ENCODE peak calls at places on chromosomes 12 and 14, in seven cellular contexts. One of them, this sample, is unnamed.

GRCh38 chr12:21276826-21277225 is 57.9 kb downstream of the SLCO1A2 start:
- DNase-seq in GM12865: no peak
- DNase-seq in choroid plexus epithelial cell: no peak
- DNase-seq in astrocyte of the cerebellum: no peak
- DNase-seq in fibroblast of the aortic adventitia: no peak
- DNase-seq in IMR-90: no peak
- DNase-seq in foreskin fibroblast: no peak
- DNase-seq in this sample: no peak

GRCh38 chr12:121223947-121224285 is 14.0 kb downstream of the P2RX4 start:
- DNase-seq in GM12865: no peak
- DNase-seq in choroid plexus epithelial cell: no peak
- DNase-seq in astrocyte of the cerebellum: no peak
- DNase-seq in fibroblast of the aortic adventitia: no peak
- DNase-seq in IMR-90: no peak
- DNase-seq in foreskin fibroblast: no peak
- DNase-seq in this sample: no peak

GRCh38 chr12:109466305-109466704 is 10.8 kb downstream of the KCTD10 start:
- DNase-seq in GM12865: no peak
- DNase-seq in choroid plexus epithelial cell: no peak
- DNase-seq in astrocyte of the cerebellum: no peak
- DNase-seq in fibroblast of the aortic adventitia: no peak
- DNase-seq in IMR-90: no peak
- DNase-seq in foreskin fibroblast: no peak
- DNase-seq in this sample: no peak

GRCh38 chr12:74111688-74112360 is 425.8 kb upstream of the ATXN7L3B start:
- DNase-seq in GM12865: peak; percentile 41
- DNase-seq in choroid plexus epithelial cell: peak; percentile 33
- DNase-seq in astrocyte of the cerebellum: no peak
- DNase-seq in fibroblast of the aortic adventitia: no peak
- DNase-seq in IMR-90: no peak
- DNase-seq in foreskin fibroblast: no peak
- DNase-seq in this sample: no peak

GRCh38 chr14:70976591-70976990 is 69.3 kb downstream of the PCNX1 start:
- DNase-seq in GM12865: no peak
- DNase-seq in choroid plexus epithelial cell: no peak
- DNase-seq in astrocyte of the cerebellum: no peak
- DNase-seq in fibroblast of the aortic adventitia: no peak
- DNase-seq in IMR-90: no peak
- DNase-seq in foreskin fibroblast: no peak
- DNase-seq in this sample: no peak

GRCh38 chr14:52348796-52349195 is 34.7 kb downstream of the PTGER2 start:
- DNase-seq in GM12865: no peak
- DNase-seq in choroid plexus epithelial cell: peak; percentile 80
- DNase-seq in astrocyte of the cerebellum: no peak
- DNase-seq in fibroblast of the aortic adventitia: peak; percentile 59
- DNase-seq in IMR-90: peak; percentile 87
- DNase-seq in foreskin fibroblast: peak; percentile 76
- DNase-seq in this sample: no peak

GRCh38 chr14:99241314-99242035 is 30.5 kb downstream of the BCL11B start:
- DNase-seq in GM12865: no peak
- DNase-seq in choroid plexus epithelial cell: no peak
- DNase-seq in astrocyte of the cerebellum: no peak
- DNase-seq in fibroblast of the aortic adventitia: no peak
- DNase-seq in IMR-90: no peak
- DNase-seq in foreskin fibroblast: no peak
- DNase-seq in this sample: no peak

GRCh38 chr14:52706286-52706685 is 714 bp upstream of the PSMC6 start:
- DNase-seq in GM12865: peak; percentile 38
- DNase-seq in choroid plexus epithelial cell: peak; percentile 52
- DNase-seq in astrocyte of the cerebellum: no peak
- DNase-seq in fibroblast of the aortic adventitia: no peak
- DNase-seq in IMR-90: peak; percentile 10
- DNase-seq in foreskin fibroblast: peak; percentile 24
- DNase-seq in this sample: no peak

GRCh38 chr12:86445361-86445760 is 189.2 kb upstream of the MGAT4C start:
- DNase-seq in GM12865: no peak
- DNase-seq in choroid plexus epithelial cell: no peak
- DNase-seq in astrocyte of the cerebellum: no peak
- DNase-seq in fibroblast of the aortic adventitia: no peak
- DNase-seq in IMR-90: peak; percentile 0
- DNase-seq in foreskin fibroblast: no peak
- DNase-seq in this sample: no peak

GRCh38 chr14:96747006-96747405 is 50.2 kb upstream of the VRK1 start:
- DNase-seq in GM12865: no peak
- DNase-seq in choroid plexus epithelial cell: no peak
- DNase-seq in astrocyte of the cerebellum: no peak
- DNase-seq in fibroblast of the aortic adventitia: no peak
- DNase-seq in IMR-90: no peak
- DNase-seq in foreskin fibroblast: no peak
- DNase-seq in this sample: no peak

GRCh38 chr12:106957617-106958016 is 1.9 kb downstream of the TMEM263 start:
- DNase-seq in GM12865: no peak
- DNase-seq in choroid plexus epithelial cell: no peak
- DNase-seq in astrocyte of the cerebellum: no peak
- DNase-seq in fibroblast of the aortic adventitia: peak; percentile 13
- DNase-seq in IMR-90: no peak
- DNase-seq in foreskin fibroblast: no peak
- DNase-seq in this sample: no peak

GRCh38 chr14:37550511-37550910 is 44.5 kb downstream of the FOXA1 start:
- DNase-seq in GM12865: no peak
- DNase-seq in choroid plexus epithelial cell: peak; percentile 81
- DNase-seq in astrocyte of the cerebellum: peak; percentile 74
- DNase-seq in fibroblast of the aortic adventitia: peak; percentile 70
- DNase-seq in IMR-90: peak; percentile 88
- DNase-seq in foreskin fibroblast: peak; percentile 26
- DNase-seq in this sample: no peak
- H3K4me3 ChIP-seq in GM12865: no peak overlapping the region
- H3K4me3 ChIP-seq in choroid plexus epithelial cell: no peak overlapping the region
- H3K4me3 ChIP-seq in astrocyte of the cerebellum: no peak overlapping the region
- H3K4me3 ChIP-seq in fibroblast of the aortic adventitia: no peak overlapping the region
- H3K4me3 ChIP-seq in IMR-90: no peak overlapping the region
- H3K4me3 ChIP-seq in foreskin fibroblast: no peak overlapping the region
- H3K4me3 ChIP-seq in this sample: no peak overlapping the region

GRCh38 chr12:102740157-102741032 is 176.6 kb downstream of the PAH start:
- DNase-seq in GM12865: peak; percentile 31
- DNase-seq in choroid plexus epithelial cell: peak; percentile 59
- DNase-seq in astrocyte of the cerebellum: peak; percentile 16
- DNase-seq in fibroblast of the aortic adventitia: peak; percentile 28
- DNase-seq in IMR-90: peak; percentile 36
- DNase-seq in foreskin fibroblast: peak; percentile 54
- DNase-seq in this sample: no peak
- TF ChIP-seq CTCF in GM12865: no peak
- TF ChIP-seq CTCF in choroid plexus epithelial cell: peak; percentile 28
- TF ChIP-seq CTCF in astrocyte of the cerebellum: peak; percentile 22
- TF ChIP-seq CTCF in fibroblast of the aortic adventitia: no peak
- TF ChIP-seq CTCF in IMR-90: peak; percentile 46
- TF ChIP-seq CTCF in foreskin fibroblast: no peak
- TF ChIP-seq CTCF in this sample: peak; percentile 29

DNA sequence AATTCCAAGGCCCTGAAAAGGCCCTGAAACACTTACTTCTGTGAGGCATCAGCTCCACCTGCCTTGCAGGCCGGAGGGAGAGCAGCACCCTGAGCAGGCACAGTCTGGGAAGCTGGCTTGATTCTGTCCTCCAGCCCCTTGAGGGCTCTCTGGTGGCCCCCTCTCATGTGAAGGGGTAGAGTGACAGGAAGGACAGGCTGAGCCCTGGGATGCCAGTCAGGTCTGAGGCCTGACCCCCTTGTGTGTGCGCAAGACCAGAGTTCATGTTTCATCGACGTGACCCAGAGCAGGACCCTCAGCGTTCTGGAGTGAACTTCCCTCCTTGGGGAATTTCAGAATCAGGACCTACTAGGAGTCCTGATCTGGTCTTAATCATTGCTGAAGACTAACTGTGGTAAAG is 1.3 kb downstream of the RNASE8 start:
- DNase-seq in GM12865: no peak
- DNase-seq in choroid plexus epithelial cell: no peak
- DNase-seq in astrocyte of the cerebellum: no peak
- DNase-seq in fibroblast of the aortic adventitia: no peak
- DNase-seq in IMR-90: no peak
- DNase-seq in foreskin fibroblast: no peak
- DNase-seq in this sample: no peak
- H3K4me3 ChIP-seq in GM12865: no peak overlapping the region
- H3K4me3 ChIP-seq in choroid plexus epithelial cell: no peak overlapping the region
- H3K4me3 ChIP-seq in astrocyte of the cerebellum: no peak overlapping the region
- H3K4me3 ChIP-seq in fibroblast of the aortic adventitia: no peak overlapping the region
- H3K4me3 ChIP-seq in IMR-90: no peak overlapping the region
- H3K4me3 ChIP-seq in foreskin fibroblast: no peak overlapping the region
- H3K4me3 ChIP-seq in this sample: no peak overlapping the region

GRCh38 chr14:77653473-77653872 is 37.0 kb upstream of the SPTLC2 start:
- DNase-seq in GM12865: no peak
- DNase-seq in choroid plexus epithelial cell: no peak
- DNase-seq in astrocyte of the cerebellum: no peak
- DNase-seq in fibroblast of the aortic adventitia: no peak
- DNase-seq in IMR-90: no peak
- DNase-seq in foreskin fibroblast: peak; percentile 12
- DNase-seq in this sample: no peak
- TF ChIP-seq CTCF in GM12865: peak; percentile 25
- TF ChIP-seq CTCF in choroid plexus epithelial cell: peak; percentile 30
- TF ChIP-seq CTCF in astrocyte of the cerebellum: peak; percentile 28
- TF ChIP-seq CTCF in fibroblast of the aortic adventitia: peak; percentile 40
- TF ChIP-seq CTCF in IMR-90: peak; percentile 17
- TF ChIP-seq CTCF in foreskin fibroblast: no peak
- TF ChIP-seq CTCF in this sample: peak; percentile 54

GRCh38 chr12:24808651-24809050 is 140.2 kb downstream of the BCAT1 start:
- DNase-seq in GM12865: no peak
- DNase-seq in choroid plexus epithelial cell: peak; percentile 8
- DNase-seq in astrocyte of the cerebellum: no peak
- DNase-seq in fibroblast of the aortic adventitia: no peak
- DNase-seq in IMR-90: no peak
- DNase-seq in foreskin fibroblast: no peak
- DNase-seq in this sample: no peak

GRCh38 chr12:24810378-24810777 is 138.5 kb downstream of the BCAT1 start:
- DNase-seq in GM12865: no peak
- DNase-seq in choroid plexus epithelial cell: peak; percentile 6
- DNase-seq in astrocyte of the cerebellum: no peak
- DNase-seq in fibroblast of the aortic adventitia: no peak
- DNase-seq in IMR-90: no peak
- DNase-seq in foreskin fibroblast: no peak
- DNase-seq in this sample: no peak

GRCh38 chr12:24815087-24815423 is 133.8 kb downstream of the BCAT1 start:
- DNase-seq in GM12865: no peak
- DNase-seq in choroid plexus epithelial cell: no peak
- DNase-seq in astrocyte of the cerebellum: no peak
- DNase-seq in fibroblast of the aortic adventitia: no peak
- DNase-seq in IMR-90: no peak
- DNase-seq in foreskin fibroblast: no peak
- DNase-seq in this sample: no peak

DNA sequence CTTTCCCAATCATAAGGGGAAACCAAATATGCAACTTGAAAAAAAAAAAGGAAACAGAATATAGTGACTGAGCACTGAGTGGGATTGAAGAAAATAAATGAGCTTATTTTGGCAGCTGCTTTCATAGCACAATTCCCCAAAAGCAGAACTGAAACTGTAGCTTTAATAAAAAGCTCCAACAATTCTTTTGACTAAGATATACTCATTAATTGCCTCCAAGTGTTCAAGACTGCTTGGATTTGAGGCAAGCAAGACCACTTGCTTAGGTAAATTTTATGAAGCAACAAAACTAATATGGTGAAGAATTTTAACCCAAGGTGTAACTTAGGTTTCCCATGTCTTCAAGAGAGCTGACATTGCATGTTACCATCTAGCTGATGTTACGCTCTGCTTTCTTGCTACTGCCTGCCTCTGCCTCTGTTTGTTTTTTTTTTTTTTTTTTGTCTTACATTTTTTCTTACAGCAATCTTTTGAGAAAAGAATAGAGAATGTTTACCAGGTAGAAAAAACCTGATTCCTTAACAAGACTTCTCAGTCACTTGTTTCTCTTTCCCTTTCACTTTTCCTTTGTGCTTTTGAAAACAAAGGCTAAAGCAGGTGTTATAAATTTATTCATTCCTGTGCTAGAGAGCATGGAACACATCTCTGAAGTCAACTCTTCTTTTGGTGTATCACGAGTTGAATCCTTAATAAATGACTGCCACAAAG is 134.4 kb downstream of the BCAT1 start:
- DNase-seq in GM12865: peak; percentile 63
- DNase-seq in choroid plexus epithelial cell: no peak
- DNase-seq in astrocyte of the cerebellum: no peak
- DNase-seq in fibroblast of the aortic adventitia: no peak
- DNase-seq in IMR-90: no peak
- DNase-seq in foreskin fibroblast: no peak
- DNase-seq in this sample: peak; percentile 57
- H3K4me3 ChIP-seq in GM12865: peak overlapping the region; percentile 45
- H3K4me3 ChIP-seq in choroid plexus epithelial cell: no peak overlapping the region
- H3K4me3 ChIP-seq in astrocyte of the cerebellum: no peak overlapping the region
- H3K4me3 ChIP-seq in fibroblast of the aortic adventitia: no peak overlapping the region
- H3K4me3 ChIP-seq in IMR-90: no peak overlapping the region
- H3K4me3 ChIP-seq in foreskin fibroblast: no peak overlapping the region
- H3K4me3 ChIP-seq in this sample: peak overlapping the region; percentile 1

DNA sequence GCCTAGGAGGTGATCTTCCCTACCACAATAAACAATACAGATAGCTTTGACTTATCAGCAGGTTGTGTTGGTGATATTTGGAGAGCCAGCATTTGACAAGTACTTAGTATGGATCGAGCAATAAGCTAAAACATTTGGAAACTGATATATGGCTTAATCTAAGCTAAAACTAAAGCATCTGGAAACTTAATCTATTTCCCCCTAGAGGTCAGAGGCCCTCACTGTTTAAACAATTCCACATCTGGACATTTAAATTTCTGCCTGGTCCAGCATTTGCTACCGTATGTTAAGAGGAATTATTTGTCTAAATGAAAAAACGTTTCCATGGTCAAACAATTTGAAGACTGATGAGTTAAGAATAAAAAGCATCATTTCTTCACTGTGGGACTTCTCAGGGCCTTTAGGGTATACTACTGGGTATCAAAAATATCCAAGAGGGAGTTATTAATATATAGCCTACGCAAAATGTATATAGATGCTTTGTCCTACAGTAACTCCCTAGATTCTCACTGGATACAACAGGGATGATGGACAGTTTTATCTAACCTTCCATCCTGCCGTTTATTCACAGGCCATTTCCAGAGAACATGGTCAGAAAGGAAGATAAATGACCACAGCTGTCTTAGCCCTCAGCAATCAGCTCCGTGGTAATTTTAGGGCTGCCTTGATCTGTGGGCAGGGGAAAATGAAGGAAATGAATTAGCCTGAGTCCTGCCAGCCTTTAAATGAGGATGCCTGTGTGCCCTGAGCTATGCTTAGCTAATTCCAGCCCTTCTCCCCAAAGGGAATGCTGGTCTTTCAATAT is 135.4 kb upstream of the NUDT4 start:
- DNase-seq in GM12865: no peak
- DNase-seq in choroid plexus epithelial cell: no peak
- DNase-seq in astrocyte of the cerebellum: no peak
- DNase-seq in fibroblast of the aortic adventitia: no peak
- DNase-seq in IMR-90: no peak
- DNase-seq in foreskin fibroblast: peak; percentile 71
- DNase-seq in this sample: no peak
- TF ChIP-seq CTCF in GM12865: no peak
- TF ChIP-seq CTCF in choroid plexus epithelial cell: no peak
- TF ChIP-seq CTCF in astrocyte of the cerebellum: no peak
- TF ChIP-seq CTCF in fibroblast of the aortic adventitia: peak; percentile 10
- TF ChIP-seq CTCF in IMR-90: no peak
- TF ChIP-seq CTCF in foreskin fibroblast: no peak
- TF ChIP-seq CTCF in this sample: no peak

DNA sequence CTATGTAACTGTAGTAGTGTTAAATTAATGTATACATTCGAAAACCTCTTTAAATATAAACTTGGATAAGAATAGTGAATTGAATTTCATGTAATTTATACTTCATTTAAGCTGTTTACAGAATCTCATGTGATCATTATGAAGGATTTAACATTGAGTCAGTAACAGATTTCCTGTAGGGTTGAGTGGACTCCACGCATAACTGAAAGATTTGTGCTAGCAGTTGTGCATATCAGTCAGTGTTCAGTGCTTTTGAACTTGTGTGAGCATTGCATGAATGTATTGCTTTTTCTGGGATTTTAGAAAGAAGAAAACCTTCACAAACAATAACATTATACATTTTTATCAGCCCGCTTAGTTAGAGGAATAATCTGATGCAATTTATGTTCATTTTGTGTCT is 1435.3 kb downstream of the LRFN5 start:
- DNase-seq in GM12865: no peak
- DNase-seq in choroid plexus epithelial cell: no peak
- DNase-seq in astrocyte of the cerebellum: no peak
- DNase-seq in fibroblast of the aortic adventitia: no peak
- DNase-seq in IMR-90: no peak
- DNase-seq in foreskin fibroblast: no peak
- DNase-seq in this sample: no peak
- H3K4me3 ChIP-seq in GM12865: no peak overlapping the region
- H3K4me3 ChIP-seq in choroid plexus epithelial cell: no peak overlapping the region
- H3K4me3 ChIP-seq in astrocyte of the cerebellum: no peak overlapping the region
- H3K4me3 ChIP-seq in fibroblast of the aortic adventitia: no peak overlapping the region
- H3K4me3 ChIP-seq in IMR-90: no peak overlapping the region
- H3K4me3 ChIP-seq in foreskin fibroblast: no peak overlapping the region
- H3K4me3 ChIP-seq in this sample: no peak overlapping the region